ENCODE peak calls at places on chromosome 15, in four cellular contexts. W, D, M and R are unnamed samples.

GRCh38 chr15:42504631-42505030 is 9.2 kb downstream of the SNAP23 start:
- DNase-seq in W (no peak), M (no peak), D (no peak), R (no peak)

GRCh38 chr15:65979316-65979715 is 110.0 kb downstream of the RAB11A start:
- DNase-seq in M (no peak), D (no peak), W (no peak), R (peak)

GRCh38 chr15:83204697-83205096 is 2.9 kb downstream of the HDGFL3 start:
- DNase-seq in M (no peak), D (no peak), W (no peak), R (no peak)

GRCh38 chr15:32636410-32636809 is 5.1 kb upstream of the SCG5 start:
- DNase-seq in M (peak), D (no peak), W (no peak), R (no peak)

GRCh38 chr15:49235446-49236207 is 65.6 kb downstream of the GALK2 start:
- DNase-seq in W (peak), D (peak), M (peak), R (peak)

GRCh38 chr15:100353469-100353868 is 11.7 kb upstream of the ADAMTS17 start:
- DNase-seq in W (no peak), D (no peak), M (no peak), R (no peak)

GRCh38 chr15:100596792-100597191 is 5.2 kb downstream of the LINS1 start:
- DNase-seq in D (no peak), M (peak), W (no peak), R (peak)

GRCh38 chr15:75069301-75069925 is 46.0 kb downstream of the PPCDC start:
- DNase-seq in D (no peak), M (no peak), W (peak), R (peak)

GRCh38 chr15:64092864-64093626 is 593 bp downstream of the CIAO2A start:
- DNase-seq in W (peak), D (peak), M (peak), R (peak)

GRCh38 chr15:79673416-79674123 is 223.2 kb downstream of the MTHFS start:
- DNase-seq in D (no peak), M (peak), W (no peak), R (peak)

GRCh38 chr15:77851696-77852095 is 219.0 kb upstream of the LINGO1 start:
- DNase-seq in W (peak), M (no peak), D (peak), R (no peak)

GRCh38 chr15:97648728-97649127 is 311.8 kb upstream of the ARRDC4 start:
- DNase-seq in D (no peak), W (no peak), M (no peak), R (no peak)

GRCh38 chr15:80480909-80481308 is 76.7 kb downstream of the ARNT2 start:
- DNase-seq in W (peak), M (peak), D (peak), R (no peak)

GRCh38 chr15:58957101-58957973 is 23.9 kb upstream of the SLTM start:
- DNase-seq in W (no peak), M (peak), D (no peak), R (peak)

GRCh38 chr15:83626171-83626802 is 27.6 kb upstream of the ADAMTSL3 start:
- DNase-seq in M (no peak), D (no peak), W (no peak), R (no peak)

GRCh38 chr15:63601727-63602185 is 4.6 kb downstream of the FBXL22 start:
- DNase-seq in D (no peak), M (no peak), W (no peak), R (peak)

GRCh38 chr15:100663066-100663465 is 60.7 kb downstream of the ASB7 start:
- DNase-seq in M (no peak), D (no peak), W (no peak), R (no peak)

GRCh38 chr15:70192490-70192889 is 94.8 kb upstream of the TLE3 start:
- DNase-seq in D (no peak), M (no peak), W (no peak), R (no peak)

GRCh38 chr15:85793641-85794597 is 806 bp downstream of the KLHL25 start:
- DNase-seq in D (peak), W (peak), M (peak), R (peak)

GRCh38 chr15:80530737-80531365 is 126.7 kb downstream of the ARNT2 start:
- DNase-seq in M (no peak), W (no peak), D (no peak), R (no peak)

GRCh38 chr15:79948095-79948695 is 22.8 kb downstream of the BCL2A1 start:
- DNase-seq in D (no peak), M (no peak), W (no peak), R (peak)

GRCh38 chr15:28017423-28017924 is 81.6 kb downstream of the OCA2 start:
- DNase-seq in M (no peak), W (no peak), D (no peak), R (peak)

GRCh38 chr15:63473007-63473748 is 31.2 kb upstream of the USP3 start:
- DNase-seq in D (no peak), M (no peak), W (no peak), R (peak)

GRCh38 chr15:34213690-34214089 is 3.8 kb upstream of the KATNBL1 start:
- DNase-seq in W (no peak), D (no peak), M (no peak), R (no peak)

GRCh38 chr15:25684521-25685215 is 178.5 kb downstream of the ATP10A start:
- DNase-seq in W (peak), D (peak), M (peak), R (no peak)

GRCh38 chr15:92392462-92392861 is 1.2 kb upstream of the ST8SIA2 start:
- DNase-seq in M (no peak), W (no peak), D (no peak), R (no peak)

GRCh38 chr15:68187559-68187958 is 17.6 kb downstream of the CALML4 start:
- DNase-seq in M (peak), W (peak), D (no peak), R (no peak)

GRCh38 chr15:98126326-98127090 is 166.0 kb downstream of the ARRDC4 start:
- DNase-seq in W (no peak), M (no peak), D (no peak), R (no peak)

GRCh38 chr15:81785181-81785580 is 260.6 kb downstream of the MEX3B start:
- DNase-seq in D (no peak), M (no peak), W (no peak), R (no peak)

GRCh38 chr15:53328341-53328740 is 431.1 kb downstream of the WDR72 start:
- DNase-seq in W (no peak), M (no peak), D (no peak), R (peak)

GRCh38 chr15:70501121-70501727 is 262.1 kb downstream of the UACA start:
- DNase-seq in M (no peak), D (no peak), W (no peak), R (no peak)

GRCh38 chr15:61835476-61836106 is 224.7 kb downstream of the VPS13C start:
- DNase-seq in M (peak), D (peak), W (peak), R (peak)

GRCh38 chr15:51931016-51931415 is 40.6 kb downstream of the LEO1 start:
- DNase-seq in D (no peak), W (no peak), M (no peak), R (no peak)

GRCh38 chr15:70530906-70531305 is 232.5 kb downstream of the UACA start:
- DNase-seq in W (no peak), M (no peak), D (no peak), R (no peak)

GRCh38 chr15:76309561-76310330 is 1.5 kb downstream of the ETFA start:
- DNase-seq in W (no peak), M (no peak), D (no peak), R (no peak)

GRCh38 chr15:31295660-31296059 is 31.0 kb upstream of the KLF13 start:
- DNase-seq in M (no peak), W (peak), D (no peak), R (no peak)

GRCh38 chr15:57235865-57236264 is 140.4 kb upstream of the CGNL1 start:
- DNase-seq in M (peak), D (no peak), W (no peak), R (no peak)

GRCh38 chr15:57235186-57235585 is 141.1 kb upstream of the CGNL1 start:
- DNase-seq in W (no peak), D (no peak), M (no peak), R (no peak)

GRCh38 chr15:57234156-57234555 is 142.1 kb upstream of the CGNL1 start:
- DNase-seq in W (no peak), M (no peak), D (no peak), R (no peak)

GRCh38 chr15:57227899-57228298 is 148.4 kb upstream of the CGNL1 start:
- DNase-seq in W (no peak), M (peak), D (no peak), R (no peak)

GRCh38 chr15:57231559-57231958 is 144.7 kb upstream of the CGNL1 start:
- DNase-seq in W (no peak), M (no peak), D (no peak), R (no peak)
- H3K4me3 ChIP-seq in W (no peak), M (no peak), D (no peak), R (no peak)

DNA sequence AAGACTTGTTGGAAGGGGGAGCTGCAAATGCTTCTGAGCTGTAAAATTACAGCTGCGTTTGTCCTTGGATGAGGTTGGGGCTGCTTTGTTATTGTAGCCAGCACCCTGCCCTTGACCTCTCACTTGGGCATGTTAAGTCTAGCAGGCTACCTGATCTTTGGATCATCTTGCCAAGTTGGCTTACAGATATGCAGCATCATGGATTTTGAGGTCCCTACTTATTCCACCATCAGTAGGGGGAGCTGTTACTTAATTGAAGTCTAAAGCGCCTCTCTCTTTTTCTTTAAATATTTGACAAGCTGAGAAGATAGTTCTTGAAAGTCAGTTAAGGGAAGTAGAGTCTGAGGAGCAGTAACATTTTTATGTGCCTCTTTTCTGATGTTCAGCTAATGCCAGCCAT is 793.0 kb downstream of the MCTP2 start:
- DNase-seq in W (no peak), D (no peak), M (peak), R (no peak)
- TF ChIP-seq CTCF in W (no peak), D (peak), M (peak), R (peak)

DNA sequence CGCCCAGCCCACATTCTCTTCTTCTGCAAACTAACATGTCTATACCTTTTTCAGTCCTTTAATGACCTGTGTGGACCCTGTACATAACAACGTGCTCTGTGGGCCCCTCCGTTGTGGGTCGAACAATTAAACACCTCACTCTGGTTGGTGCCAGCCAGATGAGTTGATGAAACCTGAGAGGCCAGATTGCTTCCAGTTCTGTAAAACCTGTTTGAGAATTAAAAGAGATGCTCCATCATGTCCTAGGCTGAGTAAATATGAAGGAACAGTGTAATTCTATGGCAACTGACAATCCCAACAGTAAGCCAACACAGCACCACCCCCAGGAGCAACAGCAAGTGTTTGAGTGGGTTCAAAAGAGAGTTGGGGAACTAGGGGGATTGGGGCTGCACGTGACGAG is 5.7 kb upstream of the THBS1 start:
- DNase-seq in D (no peak), W (no peak), M (no peak), R (no peak)
- H3K4me3 ChIP-seq in D (no peak), W (no peak), M (no peak), R (no peak)

GRCh38 chr15:99343836-99344551 is 92.7 kb downstream of the LRRC28 start:
- DNase-seq in D (peak), W (peak), M (no peak), R (peak)
- TF ChIP-seq CTCF in D (peak), W (no peak), M (peak), R (peak)